ENCODE peak calls at places on chromosomes 12 and 14, in five cellular contexts. Y, I, W, H and J are unnamed samples.

GRCh38 chr14:72515779-72516770 is 377.8 kb downstream of the DPF3 start:
- DNase-seq in Y (no peak), I (no peak), W (peak), H (no peak), J (no peak)

GRCh38 chr12:28253175-28253641 is 63.0 kb downstream of the CCDC91 start:
- DNase-seq in Y (no peak), I (no peak), W (no peak), H (no peak), J (no peak)

GRCh38 chr12:52247622-52248540 is 14.8 kb downstream of the KRT7 start:
- DNase-seq in Y (no peak), I (no peak), W (no peak), H (no peak), J (no peak)

GRCh38 chr12:127270193-127270592 is 996.8 kb upstream of the TMEM132C start:
- DNase-seq in Y (no peak), I (no peak), W (no peak), H (no peak), J (peak)

GRCh38 chr12:20409639-20410038 is 41.3 kb downstream of the PDE3A start:
- DNase-seq in Y (no peak), I (no peak), W (no peak), H (no peak), J (no peak)

GRCh38 chr14:50038398-50039119 is 77.8 kb downstream of the VCPKMT start:
- DNase-seq in Y (peak), I (no peak), W (peak), H (peak), J (peak)

GRCh38 chr14:103157969-103158368 is 34.7 kb downstream of the TNFAIP2 start:
- DNase-seq in Y (no peak), I (no peak), W (no peak), H (no peak), J (no peak)

GRCh38 chr12:71641390-71641789 is 22.3 kb downstream of the ZFC3H1 start:
- DNase-seq in Y (no peak), I (no peak), W (no peak), H (no peak), J (no peak)

GRCh38 chr12:1797991-1798733 is 22.2 kb upstream of the LRTM2 start:
- DNase-seq in Y (no peak), I (no peak), W (no peak), H (no peak), J (no peak)

GRCh38 chr12:1795785-1796514 is 24.4 kb upstream of the LRTM2 start:
- DNase-seq in Y (peak), I (peak), W (peak), H (peak), J (peak)

GRCh38 chr12:1798734-1799067 is 21.7 kb upstream of the LRTM2 start:
- DNase-seq in Y (no peak), I (no peak), W (no peak), H (no peak), J (no peak)

GRCh38 chr12:1796515-1797010 is 23.8 kb upstream of the LRTM2 start:
- DNase-seq in Y (no peak), I (no peak), W (peak), H (no peak), J (no peak)

GRCh38 chr12:1797011-1797901 is 23.1 kb upstream of the LRTM2 start:
- DNase-seq in Y (no peak), I (no peak), W (peak), H (no peak), J (peak)
- H3K4me3 ChIP-seq in Y (peak), I (peak), W (peak), H (peak), J (peak)

DNA sequence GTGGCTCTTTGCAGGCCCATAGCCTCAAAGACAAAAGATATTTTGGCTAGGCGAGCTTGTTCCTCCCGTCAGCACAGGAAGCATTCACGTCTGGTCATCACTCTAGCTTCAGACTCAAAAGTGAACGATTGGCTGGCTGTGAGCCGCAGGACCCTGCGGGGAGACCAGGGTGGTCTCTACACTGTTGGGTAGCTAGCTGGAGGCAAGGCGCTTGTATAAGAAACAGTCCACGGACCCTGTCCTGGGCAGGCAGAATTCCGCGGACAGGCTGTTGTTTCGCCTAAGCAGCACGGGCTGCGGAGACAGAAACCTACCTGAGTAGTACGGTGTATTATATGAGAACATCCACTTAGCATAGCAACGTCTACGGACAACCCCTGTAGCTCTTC is 29.6 kb downstream of the WBP11 start:
- DNase-seq in Y (peak), I (no peak), W (peak), H (no peak), J (no peak)
- H3K27ac ChIP-seq in Y (peak), I (peak), W (peak), H (peak), J (no peak)

GRCh38 chr12:89673603-89674002 is 35.0 kb downstream of the ATP2B1 start:
- DNase-seq in Y (no peak), I (no peak), W (no peak), H (no peak), J (no peak)

GRCh38 chr12:89674326-89674942 is 34.2 kb downstream of the ATP2B1 start:
- DNase-seq in Y (no peak), I (no peak), W (no peak), H (no peak), J (no peak)

GRCh38 chr12:89669197-89669596 is 39.4 kb downstream of the ATP2B1 start:
- DNase-seq in Y (no peak), I (no peak), W (no peak), H (no peak), J (no peak)

GRCh38 chr12:89672589-89672979 is 36.1 kb downstream of the ATP2B1 start:
- DNase-seq in Y (no peak), I (no peak), W (no peak), H (no peak), J (no peak)

GRCh38 chr12:89671469-89671868 is 37.2 kb downstream of the ATP2B1 start:
- DNase-seq in Y (no peak), I (no peak), W (peak), H (no peak), J (no peak)
- TF ChIP-seq REST in Y (no peak), I (no peak), W (no peak), H (no peak), J (no peak)

DNA sequence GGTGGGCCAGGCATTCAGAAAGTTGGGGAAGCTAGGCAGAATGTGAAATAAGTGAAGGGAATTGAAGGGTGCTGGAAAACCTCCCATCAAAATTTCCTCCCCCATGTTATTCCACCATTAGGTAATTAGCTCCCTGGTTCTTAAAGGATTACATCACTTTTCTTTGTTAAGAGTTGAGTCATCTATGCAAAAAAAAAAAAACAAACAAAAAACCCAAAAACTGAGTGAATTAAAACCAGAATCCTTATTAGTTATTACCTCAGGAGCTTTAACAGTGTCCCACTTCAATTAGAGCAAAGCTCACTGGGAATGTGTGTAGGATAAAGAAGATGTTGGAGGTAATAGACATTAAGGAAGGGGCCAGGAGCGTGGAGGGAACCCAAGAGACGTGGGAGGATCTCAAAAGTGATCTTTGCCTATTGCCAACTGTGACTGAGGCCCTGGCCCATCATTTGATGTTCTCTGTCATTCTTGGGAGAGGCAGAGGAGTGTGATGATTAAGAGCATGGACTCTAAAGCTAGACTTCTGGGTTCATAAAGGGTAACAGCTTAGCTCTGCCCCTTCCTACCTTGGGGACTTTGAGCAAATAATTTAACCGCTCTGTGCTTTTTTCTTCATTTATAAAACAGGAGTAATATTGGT is 364.7 kb downstream of the APAF1 start:
- DNase-seq in Y (no peak), I (no peak), W (no peak), H (no peak), J (no peak)
- H3K4me3 ChIP-seq in Y (no peak), I (no peak), W (no peak), H (no peak), J (no peak)

DNA sequence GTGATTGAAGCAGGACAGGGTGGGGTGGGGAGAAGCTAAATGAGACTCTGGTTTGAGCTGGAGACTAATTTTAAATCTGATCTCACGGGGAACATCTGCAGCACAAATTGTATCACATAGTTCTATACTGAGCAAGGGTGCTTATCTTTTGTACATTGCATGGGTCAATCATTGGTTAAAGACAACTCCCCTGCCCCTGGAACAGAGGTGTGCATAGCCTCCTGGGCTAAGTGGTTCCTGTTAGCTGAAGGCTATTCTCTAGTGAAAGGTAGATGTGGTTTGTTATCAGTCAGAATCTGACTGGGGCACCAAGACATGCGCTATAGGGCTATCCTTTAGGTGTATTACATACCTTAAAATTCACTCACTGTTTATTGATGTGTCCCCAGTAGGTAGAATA is 103.9 kb upstream of the KITLG start:
- DNase-seq in Y (no peak), I (no peak), W (no peak), H (no peak), J (no peak)
- H3K27ac ChIP-seq in Y (no peak), I (no peak), W (no peak), H (no peak), J (no peak)